ENCODE peak calls at places on chromosomes 11 and 22, in ten cellular contexts. D is stimulated activated CD4-positive, alpha-beta T cell treated with anti-CD3 and anti-CD28 coated beads, Interleukin-15, amount 100 ng/mL, for 24 hours; Z is substantia nigra; U is NCI-H1436; V is NCI-H2171 treated with DMSO at 0.1 percent for 48 hours; T is foreskin keratinocyte; R is epithelial cell of esophagus; M is upper lobe of right lung; O is dorsolateral prefrontal cortex; G is NCI-H2029. W is an unnamed sample.

GRCh38 chr11:41983458-41983857 is 524.0 kb upstream of the LRRC4C start:
- DNase-seq in M (no peak), V (no peak), Z (no peak), G (no peak), T (peak; percentile 6), R (peak; percentile 0), O (no peak), U (no peak), D (no peak), W (no peak)

GRCh38 chr11:61138940-61139339 is 22.3 kb downstream of the VPS37C start:
- DNase-seq in G (no peak), U (no peak), Z (no peak), T (no peak), O (no peak), M (no peak), D (no peak), V (no peak), R (no peak), W (no peak)

GRCh38 chr11:78929092-78929905 is 354.6 kb upstream of the NARS2 start:
- DNase-seq in U (peak; percentile 29), T (no peak), Z (no peak), O (no peak), D (no peak), R (no peak), G (no peak), M (no peak), V (no peak), W (no peak)

GRCh38 chr22:36823177-36823839 is 6.5 kb upstream of the PVALB start:
- DNase-seq in T (no peak), Z (no peak), G (no peak), D (no peak), V (no peak), O (no peak), R (no peak), M (peak; percentile 23), U (no peak), W (no peak)

GRCh38 chr11:110314366-110315095 is 18.1 kb upstream of the RDX start:
- DNase-seq in D (no peak), G (no peak), M (no peak), O (no peak), U (no peak), T (no peak), V (no peak), Z (no peak), R (no peak), W (no peak)

GRCh38 chr11:12418019-12418611 is 40.7 kb downstream of the PARVA start:
- DNase-seq in O (no peak), Z (no peak), D (no peak), R (no peak), U (no peak), G (no peak), T (no peak), M (no peak), V (no peak), W (no peak)

GRCh38 chr22:29369460-29369859 is 18.9 kb downstream of the AP1B1 start:
- DNase-seq in R (peak; percentile 76), O (peak; percentile 75), V (no peak), D (no peak), G (no peak), U (no peak), M (peak; percentile 72), Z (peak; percentile 73), T (no peak), W (no peak)

GRCh38 chr11:33530824-33531223 is 169.8 kb downstream of the C11orf91 start:
- DNase-seq in D (no peak), O (no peak), T (no peak), U (no peak), Z (no peak), R (no peak), M (no peak), V (no peak), G (no peak), W (no peak)

GRCh38 chr11:96001037-96001436 is 77.1 kb upstream of the MTMR2 start:
- DNase-seq in D (no peak), V (no peak), R (peak; percentile 9), Z (peak; percentile 36), M (no peak), T (no peak), U (no peak), G (no peak), O (no peak), W (no peak)

GRCh38 chr22:30159561-30160353 is 79.5 kb downstream of the HORMAD2 start:
- DNase-seq in O (no peak), R (peak; percentile 82), T (peak; percentile 40), M (no peak), D (no peak), V (no peak), G (no peak), U (no peak), Z (no peak), W (no peak)

GRCh38 chr11:13114566-13115465 is 105.7 kb downstream of the RASSF10 start:
- DNase-seq in G (peak; percentile 95), M (no peak), D (no peak), T (no peak), O (peak; percentile 36), R (peak; percentile 13), Z (peak; percentile 20), V (peak; percentile 25), U (peak; percentile 86), W (no peak)

GRCh38 chr22:17753401-17753989 is 20.8 kb downstream of the BID start:
- DNase-seq in T (no peak), M (no peak), V (no peak), O (no peak), R (no peak), Z (no peak), D (no peak), G (no peak), U (no peak), W (no peak)

GRCh38 chr11:45390407-45390806 is 104.3 kb upstream of the SYT13 start:
- DNase-seq in U (no peak), Z (no peak), T (no peak), O (no peak), G (no peak), R (no peak), D (no peak), M (no peak), V (no peak), W (no peak)

GRCh38 chr11:106880121-106880520 is 138.2 kb downstream of the GUCY1A2 start:
- DNase-seq in G (no peak), R (no peak), D (no peak), Z (no peak), M (no peak), V (no peak), T (no peak), O (no peak), U (no peak), W (no peak)

GRCh38 chr11:69968407-69969347 is 109.4 kb upstream of the ANO1 start:
- DNase-seq in G (no peak), O (no peak), T (no peak), V (no peak), U (no peak), D (no peak), Z (no peak), M (peak; percentile 77), R (no peak), W (no peak)

GRCh38 chr11:76217653-76218160 is 11.4 kb upstream of the WNT11 start:
- DNase-seq in G (peak; percentile 71), R (no peak), O (no peak), Z (no peak), D (no peak), U (no peak), T (no peak), M (no peak), V (peak; percentile 74), W (no peak)

GRCh38 chr11:47002366-47002765 is 65.8 kb downstream of the CSTPP1 start:
- DNase-seq in T (no peak), U (no peak), D (no peak), M (no peak), Z (no peak), R (no peak), V (no peak), G (no peak), O (no peak), W (no peak)

GRCh38 chr11:109298865-109299264 is 123.1 kb upstream of the C11orf87 start:
- DNase-seq in R (no peak), U (no peak), D (no peak), G (no peak), T (no peak), M (no peak), O (no peak), Z (no peak), V (peak; percentile 54), W (no peak)

GRCh38 chr11:117642396-117642795 is 154.6 kb downstream of the DSCAML1 start:
- DNase-seq in R (no peak), V (no peak), M (peak; percentile 52), U (no peak), D (no peak), G (no peak), T (no peak), Z (no peak), O (no peak), W (no peak)